ENCODE peak calls at places on chromosomes 12 and 14, in ten cellular contexts. P is PC-3, L is tibial artery, H is uterus, R is GM23338, A is tibial nerve, B is adrenal gland, S is upper lobe of right lung, W is cardiac muscle cell, F is stomach. X is an unnamed sample.

GRCh38 chr12:65443038-65443437 is 164.6 kb downstream of the MSRB3 start:
- DNase-seq in P (no peak), L (no peak), H (no peak), R (no peak), A (no peak), B (peak), S (no peak), W (no peak), F (no peak), X (no peak)

GRCh38 chr14:39265741-39266588 is 32.2 kb downstream of the MIA2 start:
- DNase-seq in P (peak), L (no peak), H (no peak), R (no peak), A (peak), B (no peak), S (no peak), W (peak), F (no peak), X (peak)

GRCh38 chr12:20527396-20528154 is 159.2 kb downstream of the PDE3A start:
- DNase-seq in P (no peak), L (no peak), H (no peak), R (no peak), A (no peak), B (no peak), S (no peak), W (peak), F (no peak), X (no peak)

GRCh38 chr14:100724061-100724460 is 2.6 kb upstream of the DLK1 start:
- DNase-seq in P (no peak), L (no peak), H (no peak), R (no peak), A (no peak), B (no peak), S (no peak), W (no peak), F (no peak), X (no peak)

GRCh38 chr12:53207042-53207441 is at the start of gene ITGB7:
- DNase-seq in P (no peak), L (no peak), H (no peak), R (peak), A (no peak), B (no peak), S (no peak), W (no peak), F (peak), X (no peak)

GRCh38 chr12:19971881-19972280 is 396.5 kb upstream of the PDE3A start:
- DNase-seq in P (no peak), L (no peak), H (no peak), R (no peak), A (no peak), B (no peak), S (no peak), W (no peak), F (no peak), X (no peak)

GRCh38 chr14:30869525-30870150 is 4.7 kb upstream of the COCH start:
- DNase-seq in P (no peak), L (no peak), H (no peak), R (no peak), A (no peak), B (no peak), S (no peak), W (no peak), F (no peak), X (no peak)

GRCh38 chr12:107385518-107385917 is 292.2 kb upstream of the CRY1 start:
- DNase-seq in P (peak), L (no peak), H (no peak), R (peak), A (no peak), B (no peak), S (no peak), W (peak), F (no peak), X (no peak)

GRCh38 chr12:74454109-74454508 is 83.5 kb upstream of the ATXN7L3B start:
- DNase-seq in P (no peak), L (no peak), H (no peak), R (no peak), A (no peak), B (no peak), S (no peak), W (no peak), F (no peak), X (no peak)

GRCh38 chr14:55913324-55914035 is 204.7 kb upstream of the PELI2 start:
- DNase-seq in P (no peak), L (peak), H (no peak), R (no peak), A (peak), B (peak), S (no peak), W (peak), F (no peak), X (peak)

GRCh38 chr12:98838282-98838681 is 193.2 kb downstream of the APAF1 start:
- DNase-seq in P (no peak), L (no peak), H (no peak), R (peak), A (no peak), B (no peak), S (no peak), W (no peak), F (no peak), X (no peak)

GRCh38 chr12:114955414-114956014 is 271.5 kb upstream of the TBX3 start:
- DNase-seq in P (peak), L (no peak), H (no peak), R (no peak), A (no peak), B (no peak), S (no peak), W (peak), F (no peak), X (no peak)

GRCh38 chr14:50985124-50985815 is 41.0 kb upstream of the PYGL start:
- DNase-seq in P (no peak), L (no peak), H (no peak), R (no peak), A (no peak), B (no peak), S (no peak), W (peak), F (no peak), X (no peak)

GRCh38 chr12:6074394-6074793 is 50.1 kb downstream of the VWF start:
- DNase-seq in P (no peak), L (no peak), H (no peak), R (no peak), A (no peak), B (no peak), S (no peak), W (no peak), F (no peak), X (no peak)

GRCh38 chr12:203462-204260 is 10.3 kb downstream of the SLC6A12 start:
- DNase-seq in P (no peak), L (no peak), H (peak), R (peak), A (no peak), B (no peak), S (no peak), W (peak), F (no peak), X (no peak)

GRCh38 chr12:6032726-6033125 is 87.7 kb upstream of the ANO2 start:
- DNase-seq in P (no peak), L (no peak), H (no peak), R (no peak), A (no peak), B (no peak), S (no peak), W (no peak), F (no peak), X (no peak)

GRCh38 chr12:2477009-2477766 is 317.6 kb upstream of the FKBP4 start:
- DNase-seq in P (no peak), L (no peak), H (no peak), R (no peak), A (no peak), B (no peak), S (no peak), W (no peak), F (no peak), X (no peak)

GRCh38 chr14:25570483-25570882 is 520.5 kb upstream of the STXBP6 start:
- DNase-seq in P (no peak), L (no peak), H (no peak), R (no peak), A (no peak), B (no peak), S (no peak), W (no peak), F (no peak), X (no peak)

GRCh38 chr12:54419088-54419887 is at the start of gene ITGA5:
- DNase-seq in P (peak), L (peak), H (peak), R (peak), A (peak), B (peak), S (peak), W (peak), F (peak), X (peak)

GRCh38 chr12:58877243-58877743 is 43.0 kb downstream of the LRIG3 start:
- DNase-seq in P (peak), L (no peak), H (no peak), R (no peak), A (peak), B (no peak), S (no peak), W (peak), F (peak), X (no peak)

GRCh38 chr12:40921563-40922163 is 229.4 kb downstream of the CNTN1 start:
- DNase-seq in P (peak), L (no peak), H (no peak), R (peak), A (no peak), B (no peak), S (no peak), W (peak), F (no peak), X (no peak)

GRCh38 chr12:92553389-92553788 is 149.4 kb upstream of the PLEKHG7 start:
- DNase-seq in P (no peak), L (peak), H (peak), R (no peak), A (no peak), B (peak), S (no peak), W (peak), F (peak), X (peak)

GRCh38 chr12:152440-152839 is 61.5 kb downstream of the SLC6A12 start:
- DNase-seq in P (no peak), L (no peak), H (no peak), R (no peak), A (no peak), B (no peak), S (no peak), W (peak), F (no peak), X (no peak)

GRCh38 chr12:119601877-119602536 is 8.4 kb downstream of the TMEM233 start:
- DNase-seq in P (no peak), L (no peak), H (no peak), R (no peak), A (no peak), B (no peak), S (no peak), W (no peak), F (no peak), X (no peak)

GRCh38 chr12:3129301-3130052 is 52.3 kb downstream of the TSPAN9 start:
- DNase-seq in P (no peak), L (no peak), H (no peak), R (no peak), A (no peak), B (no peak), S (no peak), W (peak), F (no peak), X (no peak)

GRCh38 chr14:31560759-31561154 is 447 bp upstream of the NUBPL start:
- DNase-seq in P (no peak), L (no peak), H (no peak), R (peak), A (no peak), B (no peak), S (no peak), W (peak), F (no peak), X (no peak)

GRCh38 chr14:23052182-23052623 is 5.1 kb downstream of the CDH24 start:
- DNase-seq in P (no peak), L (no peak), H (no peak), R (peak), A (no peak), B (no peak), S (no peak), W (no peak), F (peak), X (no peak)

GRCh38 chr12:95956557-95957145 is 13.5 kb downstream of the AMDHD1 start:
- DNase-seq in P (no peak), L (no peak), H (no peak), R (peak), A (no peak), B (no peak), S (no peak), W (no peak), F (no peak), X (no peak)

GRCh38 chr12:109880938-109881337 is 597 bp upstream of the GLTP start:
- DNase-seq in P (peak), L (no peak), H (no peak), R (peak), A (no peak), B (no peak), S (no peak), W (no peak), F (no peak), X (no peak)

GRCh38 chr12:9707864-9708808 is 24.8 kb downstream of the CLECL1 start:
- DNase-seq in P (peak), L (peak), H (peak), R (peak), A (peak), B (peak), S (no peak), W (peak), F (peak), X (peak)

GRCh38 chr12:124094733-124095132 is 121.7 kb downstream of the ZNF664 start:
- DNase-seq in P (peak), L (no peak), H (no peak), R (no peak), A (no peak), B (no peak), S (no peak), W (no peak), F (no peak), X (no peak)

GRCh38 chr12:65765436-65765813 is 58.9 kb upstream of the HMGA2 start:
- DNase-seq in P (peak), L (no peak), H (no peak), R (no peak), A (no peak), B (no peak), S (no peak), W (peak), F (no peak), X (no peak)

GRCh38 chr12:25827141-25827540 is 131.3 kb upstream of the RASSF8 start:
- DNase-seq in P (no peak), L (no peak), H (no peak), R (no peak), A (no peak), B (no peak), S (no peak), W (no peak), F (no peak), X (no peak)

GRCh38 chr12:25827747-25828146 is 130.7 kb upstream of the RASSF8 start:
- DNase-seq in P (no peak), L (no peak), H (no peak), R (no peak), A (no peak), B (no peak), S (no peak), W (no peak), F (no peak), X (no peak)

GRCh38 chr12:25825494-25825893 is 133.0 kb upstream of the RASSF8 start:
- DNase-seq in P (no peak), L (no peak), H (no peak), R (peak), A (peak), B (no peak), S (no peak), W (no peak), F (no peak), X (no peak)

GRCh38 chr12:25822281-25822680 is 136.2 kb upstream of the RASSF8 start:
- DNase-seq in P (no peak), L (no peak), H (no peak), R (no peak), A (no peak), B (no peak), S (no peak), W (no peak), F (no peak), X (no peak)

DNA sequence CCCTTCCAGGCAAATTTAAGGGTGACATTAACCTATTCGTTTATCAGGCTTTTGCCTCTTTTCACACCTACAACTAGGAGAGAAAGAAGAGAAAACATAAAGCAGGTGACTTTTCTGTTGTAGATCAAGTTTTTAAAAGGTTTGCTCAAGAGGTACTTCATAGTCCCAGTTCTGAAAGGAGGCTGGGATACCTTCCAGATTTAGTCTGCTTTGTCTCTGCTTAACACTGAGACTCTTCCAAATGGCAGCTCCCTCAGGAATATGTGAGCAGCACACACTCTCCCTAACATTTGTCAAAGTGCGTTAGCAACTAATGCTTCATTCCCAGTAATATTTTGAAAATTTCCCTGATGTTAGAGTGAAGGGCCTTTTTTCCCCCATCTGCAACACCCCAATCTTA is 133.8 kb upstream of the RASSF8 start:
- DNase-seq in P (no peak), L (no peak), H (no peak), R (no peak), A (peak), B (no peak), S (no peak), W (no peak), F (no peak), X (no peak)
- H3K27ac ChIP-seq in P (no peak), L (no peak), H (no peak), R (no peak), A (peak), B (no peak), S (no peak), W (peak), F (no peak), X (no peak)

DNA sequence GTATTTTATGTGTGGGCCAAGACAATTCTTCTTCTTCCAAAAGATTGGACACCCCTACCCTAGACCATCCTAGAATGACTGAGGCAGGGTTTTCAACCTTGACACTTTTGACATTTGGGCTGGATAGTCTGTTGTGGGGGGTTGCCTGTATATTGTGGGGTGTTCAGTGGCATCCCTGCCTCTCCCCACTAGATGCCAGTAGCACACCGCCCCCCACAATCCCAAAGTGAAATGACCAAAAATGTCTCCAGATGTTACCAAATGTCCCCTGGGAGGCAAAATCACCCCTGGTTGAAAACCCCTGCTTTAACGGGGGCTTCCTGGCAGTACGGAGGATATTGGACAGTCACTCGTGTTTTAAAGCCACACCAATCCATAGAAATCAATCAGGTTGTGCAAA is 219.6 kb downstream of the PHETA1 start:
- DNase-seq in P (no peak), L (no peak), H (no peak), R (no peak), A (no peak), B (no peak), S (no peak), W (no peak), F (no peak), X (no peak)
- TF ChIP-seq CTCF in P (peak), L (no peak), H (no peak), R (peak), A (no peak), B (no peak), S (no peak), W (peak), F (no peak), X (no peak)

GRCh38 chr12:8661751-8662150 is 875 bp downstream of the MFAP5 start:
- DNase-seq in P (no peak), L (no peak), H (no peak), R (no peak), A (no peak), B (no peak), S (no peak), W (no peak), F (no peak), X (no peak)
- H3K27ac ChIP-seq in P (no peak), L (no peak), H (peak), R (no peak), A (peak), B (no peak), S (no peak), W (no peak), F (peak), X (no peak)

GRCh38 chr12:30962047-30962446 is 35.5 kb downstream of the TSPAN11 start:
- DNase-seq in P (no peak), L (no peak), H (no peak), R (no peak), A (no peak), B (no peak), S (no peak), W (no peak), F (no peak), X (no peak)
- TF ChIP-seq CTCF in P (no peak), L (no peak), H (no peak), R (no peak), A (no peak), B (no peak), S (no peak), W (no peak), F (no peak), X (no peak)

DNA sequence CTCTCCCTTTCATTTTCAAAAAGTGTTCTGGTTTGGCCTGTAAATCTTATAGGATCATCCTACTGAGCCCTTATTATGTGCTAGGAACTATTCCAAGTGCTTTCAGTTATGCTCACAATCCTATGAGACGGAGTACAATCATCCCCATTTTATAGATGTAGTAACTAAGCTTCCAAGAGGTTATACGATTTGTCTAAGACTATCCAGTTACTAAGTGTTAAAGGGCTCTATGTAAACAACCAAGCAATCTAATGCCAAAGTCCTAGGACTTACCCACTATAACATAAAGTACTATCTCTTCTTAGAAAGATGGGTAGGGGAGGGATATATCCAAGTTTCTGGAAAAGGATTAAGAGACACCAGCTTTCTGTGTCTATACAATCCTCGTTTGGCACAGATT is 6.7 kb downstream of the CFL2 start:
- DNase-seq in P (peak), L (no peak), H (no peak), R (no peak), A (no peak), B (no peak), S (no peak), W (no peak), F (no peak), X (no peak)
- H3K27ac ChIP-seq in P (no peak), L (no peak), H (peak), R (no peak), A (peak), B (no peak), S (no peak), W (no peak), F (peak), X (no peak)

DNA sequence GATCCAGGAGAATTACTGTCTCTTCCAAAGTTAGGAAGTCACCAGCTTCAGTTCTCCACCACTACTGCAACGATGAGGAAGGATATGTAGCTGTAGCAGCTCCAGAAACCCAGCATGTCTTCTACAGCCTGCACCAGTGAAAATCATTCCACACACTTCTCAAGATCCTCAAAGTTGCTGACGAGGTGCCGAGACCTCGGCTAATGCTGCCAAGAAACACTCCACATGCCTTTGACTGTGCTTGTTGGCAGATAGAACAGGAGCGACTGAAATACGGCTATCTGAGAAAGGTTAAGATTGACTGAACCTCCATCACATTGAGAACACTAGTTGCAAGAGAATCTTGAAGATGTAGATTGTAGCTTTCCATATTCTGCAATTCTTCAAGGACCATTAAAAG is 241.9 kb downstream of the PPFIA2 start:
- DNase-seq in P (no peak), L (no peak), H (no peak), R (no peak), A (no peak), B (no peak), S (peak), W (no peak), F (no peak), X (no peak)
- TF ChIP-seq CTCF in P (no peak), L (no peak), H (no peak), R (no peak), A (no peak), B (no peak), S (no peak), W (no peak), F (no peak), X (no peak)

DNA sequence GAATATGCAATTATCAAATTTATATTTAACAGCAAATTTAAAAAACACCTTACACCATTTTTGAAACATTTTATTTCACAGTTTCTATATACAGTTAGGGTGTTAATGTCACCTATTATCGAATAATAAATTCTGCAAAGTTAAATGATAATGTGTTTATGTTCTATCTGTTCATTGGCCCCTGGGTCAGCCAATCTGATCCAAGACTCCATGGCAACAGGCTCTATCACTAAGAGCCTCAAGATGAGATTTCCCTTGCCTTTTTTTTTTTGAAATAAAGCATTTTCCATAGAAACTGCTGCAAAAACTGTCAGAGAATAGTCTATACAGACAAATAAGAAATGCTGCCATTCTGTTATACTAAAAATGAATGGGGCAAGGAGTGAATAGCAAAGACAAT is 83.2 kb upstream of the STAC3 start:
- DNase-seq in P (no peak), L (no peak), H (no peak), R (no peak), A (no peak), B (no peak), S (no peak), W (no peak), F (no peak), X (no peak)
- H3K27ac ChIP-seq in P (no peak), L (no peak), H (no peak), R (no peak), A (no peak), B (no peak), S (no peak), W (no peak), F (no peak), X (no peak)